ENCODE peak calls at places on chromosome 10, in six cellular contexts. P is left colon; T is GM04503; M is T47D; O is G401; L is stimulated activated CD8-positive, alpha-beta memory T cell treated with anti-CD3 and anti-CD28 coated beads, Interleukin-12 subunit alpha, Interleukin-12 subunit beta, amount 100 ng/mL, for 4 hours. Y is an unnamed sample.

GRCh38 chr10:96377816-96378294 is 19.1 kb upstream of the OPALIN start:
- DNase-seq in L (no peak), M (no peak), T (no peak), P (peak; percentile 81), O (no peak), Y (no peak)

GRCh38 chr10:101029520-101030309 is 1.2 kb downstream of the PDZD7 start:
- DNase-seq in P (no peak), O (peak; percentile 34), M (no peak), T (no peak), L (no peak), Y (no peak)

GRCh38 chr10:34078798-34079470 is 736.2 kb downstream of the PARD3 start:
- DNase-seq in T (peak; percentile 34), P (no peak), M (no peak), O (no peak), L (no peak), Y (no peak)

GRCh38 chr10:44030681-44031080 is 354.2 kb downstream of the CXCL12 start:
- DNase-seq in O (no peak), T (no peak), P (no peak), L (no peak), M (no peak), Y (no peak)

GRCh38 chr10:29068302-29068701 is 220.6 kb upstream of the LYZL1 start:
- DNase-seq in P (no peak), L (no peak), O (no peak), M (no peak), T (no peak), Y (no peak)

GRCh38 chr10:88794731-88795130 is 7.8 kb upstream of the LIPM start:
- DNase-seq in P (no peak), O (no peak), L (no peak), T (no peak), M (no peak), Y (no peak)

GRCh38 chr10:129707406-129708388 is 240.7 kb downstream of the MGMT start:
- DNase-seq in O (peak; percentile 21), L (no peak), T (no peak), P (no peak), M (peak; percentile 36), Y (no peak)

GRCh38 chr10:123564631-123565030 is 101.5 kb upstream of the GPR26 start:
- DNase-seq in O (no peak), M (no peak), L (no peak), T (no peak), P (no peak), Y (no peak)

GRCh38 chr10:66180651-66181318 is 745.1 kb upstream of the LRRTM3 start:
- DNase-seq in M (peak; percentile 85), L (no peak), T (peak; percentile 7), P (no peak), O (peak; percentile 75), Y (no peak)

GRCh38 chr10:48274636-48275035 is at the start of gene FRMPD2:
- DNase-seq in O (no peak), L (no peak), P (no peak), T (no peak), M (no peak), Y (no peak)

GRCh38 chr10:124366825-124367224 is 51.9 kb downstream of the OAT start:
- DNase-seq in M (no peak), O (no peak), P (no peak), L (no peak), T (no peak), Y (no peak)

GRCh38 chr10:24969732-24970330 is 17.4 kb upstream of the PRTFDC1 start:
- DNase-seq in O (no peak), T (peak; percentile 56), L (no peak), P (no peak), M (no peak), Y (no peak)

GRCh38 chr10:76359001-76359400 is 927.6 kb downstream of the LRMDA start:
- DNase-seq in L (no peak), P (no peak), O (no peak), T (no peak), M (no peak), Y (no peak)

GRCh38 chr10:110629680-110630191 is 14.4 kb upstream of the RBM20 start:
- DNase-seq in M (peak; percentile 70), L (no peak), P (no peak), T (peak; percentile 32), O (no peak), Y (no peak)

GRCh38 chr10:9209105-9209798 is 1154.8 kb downstream of the GATA3 start:
- DNase-seq in P (no peak), T (no peak), O (peak; percentile 76), M (peak; percentile 95), L (peak; percentile 22), Y (no peak)

GRCh38 chr10:116669832-116670644 is 49.3 kb downstream of the PNLIPRP2 start:
- DNase-seq in O (no peak), L (no peak), M (peak; percentile 71), P (peak; percentile 73), T (no peak), Y (no peak)

GRCh38 chr10:119724630-119725549 is 960 bp upstream of the INPP5F start:
- DNase-seq in T (no peak), O (peak; percentile 64), M (peak; percentile 51), P (no peak), L (no peak), Y (no peak)

GRCh38 chr10:62669351-62669750 is 135.2 kb upstream of the ADO start:
- DNase-seq in P (no peak), O (no peak), T (no peak), L (no peak), M (no peak), Y (no peak)

GRCh38 chr10:91603931-91604331 is 28.9 kb downstream of the PPP1R3C start:
- DNase-seq in P (no peak), L (no peak), T (no peak), M (no peak), O (no peak), Y (no peak)

GRCh38 chr10:80498833-80499671 is 38.6 kb upstream of the SH2D4B start:
- DNase-seq in T (peak; percentile 96), O (peak; percentile 8), L (peak; percentile 48), P (peak; percentile 93), M (peak; percentile 53), Y (peak; percentile 6)

GRCh38 chr10:99964791-99965190 is 45.0 kb downstream of the DNMBP start:
- DNase-seq in M (peak; percentile 43), T (no peak), O (no peak), L (no peak), P (no peak), Y (no peak)

GRCh38 chr10:82982110-82982608 is 1107.2 kb downstream of the NRG3 start:
- DNase-seq in P (no peak), L (no peak), M (no peak), O (no peak), T (peak; percentile 97), Y (no peak)

GRCh38 chr10:16953270-16953669 is 136.0 kb upstream of the RSU1 start:
- DNase-seq in T (no peak), L (no peak), P (no peak), O (no peak), M (no peak), Y (no peak)

GRCh38 chr10:102675887-102676616 is 31.8 kb downstream of the TRIM8 start:
- DNase-seq in L (no peak), P (no peak), O (no peak), T (peak; percentile 85), M (peak; percentile 70), Y (no peak)

GRCh38 chr10:125629758-125630376 is 53.1 kb downstream of the TEX36 start:
- DNase-seq in M (peak; percentile 82), L (no peak), T (no peak), P (no peak), O (peak; percentile 64), Y (peak; percentile 22)

GRCh38 chr10:110209399-110209925 is 2.1 kb downstream of the MXI1 start:
- DNase-seq in T (no peak), M (peak; percentile 57), O (peak; percentile 70), L (peak; percentile 35), P (peak; percentile 67), Y (peak; percentile 57)

GRCh38 chr10:44970812-44971395 is 7.7 kb downstream of the DEPP1 start:
- DNase-seq in P (peak; percentile 14), O (no peak), L (no peak), T (no peak), M (no peak), Y (no peak)

GRCh38 chr10:69232252-69232651 is 12.1 kb downstream of the HKDC1 start:
- DNase-seq in O (no peak), P (no peak), T (no peak), L (no peak), M (peak; percentile 17), Y (no peak)

GRCh38 chr10:87575851-87576250 is 71.2 kb downstream of the MINPP1 start:
- DNase-seq in M (no peak), P (no peak), T (no peak), O (no peak), L (no peak), Y (no peak)

GRCh38 chr10:44382131-44382858 is 2.6 kb downstream of the CXCL12 start:
- DNase-seq in L (no peak), P (peak; percentile 15), O (no peak), M (peak; percentile 36), T (no peak), Y (no peak)

GRCh38 chr10:46048152-46048551 is 2.1 kb upstream of the MSMB start:
- DNase-seq in T (no peak), P (no peak), O (no peak), L (no peak), M (peak; percentile 75), Y (no peak)

GRCh38 chr10:128018704-128019103 is 107.5 kb downstream of the MKI67 start:
- DNase-seq in P (no peak), L (no peak), T (no peak), M (no peak), O (no peak), Y (no peak)

GRCh38 chr10:50622497-50623298 is 1.1 kb downstream of the SGMS1 start:
- DNase-seq in T (no peak), O (peak; percentile 71), M (peak; percentile 57), L (peak; percentile 17), P (peak; percentile 56), Y (no peak)

GRCh38 chr10:132739225-132739613 is 46.7 kb downstream of the NKX6-2 start:
- DNase-seq in O (no peak), T (no peak), L (no peak), P (no peak), M (no peak), Y (no peak)

GRCh38 chr10:68327889-68328786 is 3.7 kb upstream of the HNRNPH3 start:
- DNase-seq in P (no peak), T (peak; percentile 70), O (peak; percentile 88), L (no peak), M (peak; percentile 75), Y (peak; percentile 8)

GRCh38 chr10:59362991-59363390 is 642 bp upstream of the FAM13C start:
- DNase-seq in O (peak; percentile 76), P (peak; percentile 63), L (no peak), M (peak; percentile 75), T (no peak), Y (no peak)

Y was measured in DMS 273 treated with DMSO at 0.1 percent for 48 hours.